ENCODE peak calls at places on chromosome 18, in five cellular contexts. S, F, O, U and H are unnamed samples.

GRCh38 chr18:27005589-27005988 is 140.1 kb upstream of the AQP4 start:
- DNase-seq in U (no peak), O (peak), S (no peak), F (no peak), H (peak)

GRCh38 chr18:37445368-37445767 is 120.2 kb downstream of the CELF4 start:
- DNase-seq in F (no peak), S (no peak), U (no peak), O (no peak), H (no peak)

GRCh38 chr18:62537946-62538345 is 15.1 kb downstream of the ZCCHC2 start:
- DNase-seq in O (no peak), S (no peak), U (no peak), F (no peak), H (no peak)

GRCh38 chr18:22033085-22033484 is 136.3 kb upstream of the GATA6 start:
- DNase-seq in U (no peak), O (no peak), F (no peak), S (no peak), H (no peak)

GRCh38 chr18:13225261-13225660 is 6.7 kb downstream of the LDLRAD4 start:
- DNase-seq in F (no peak), O (no peak), S (no peak), U (no peak), H (no peak)

GRCh38 chr18:31101148-31102019 is 837 bp downstream of the DSC2 start:
- DNase-seq in S (peak), U (peak), O (no peak), F (peak), H (no peak)

GRCh38 chr18:50091495-50092249 is 103.3 kb downstream of the MYO5B start:
- DNase-seq in F (no peak), O (no peak), U (no peak), S (no peak), H (peak)

GRCh38 chr18:6741290-6741689 is 11.8 kb downstream of the ARHGAP28 start:
- DNase-seq in S (no peak), F (peak), U (no peak), O (no peak), H (peak)

GRCh38 chr18:11154369-11154982 is 5.1 kb upstream of the PIEZO2 start:
- DNase-seq in S (no peak), O (peak), U (no peak), F (no peak), H (peak)

GRCh38 chr18:363327-364115 is 95.7 kb upstream of the THOC1 start:
- DNase-seq in U (no peak), S (no peak), O (no peak), F (no peak), H (peak)

GRCh38 chr18:30044496-30044895 is 998.0 kb downstream of the DSC3 start:
- DNase-seq in F (no peak), S (no peak), O (no peak), U (no peak), H (no peak)

GRCh38 chr18:7617738-7618422 is 50.8 kb downstream of the PTPRM start:
- DNase-seq in O (no peak), S (no peak), F (no peak), U (no peak), H (no peak)

GRCh38 chr18:72128649-72129048 is 415.5 kb downstream of the CBLN2 start:
- DNase-seq in U (no peak), S (no peak), F (no peak), O (no peak), H (no peak)

GRCh38 chr18:48643262-48643661 is 104.4 kb downstream of the CTIF start:
- DNase-seq in U (no peak), F (no peak), O (no peak), S (no peak), H (no peak)

GRCh38 chr18:13565228-13565627 is 161.1 kb downstream of the FAM210A start:
- DNase-seq in U (peak), S (no peak), O (no peak), F (no peak), H (no peak)

GRCh38 chr18:37712776-37713175 is 147.2 kb upstream of the CELF4 start:
- DNase-seq in S (no peak), U (no peak), F (no peak), O (no peak), H (no peak)

GRCh38 chr18:50981381-50981780 is 13.5 kb downstream of the ELAC1 start:
- DNase-seq in S (no peak), F (no peak), U (no peak), O (no peak), H (no peak)

GRCh38 chr18:68703326-68703725 is 11.6 kb downstream of the TMX3 start:
- DNase-seq in F (no peak), U (no peak), O (no peak), S (no peak), H (no peak)

GRCh38 chr18:79778291-79778791 is 19.4 kb upstream of the KCNG2 start:
- DNase-seq in U (peak), F (no peak), S (peak), O (no peak), H (no peak)

GRCh38 chr18:70453058-70453775 is 164.4 kb downstream of the SOCS6 start:
- DNase-seq in U (no peak), S (no peak), O (no peak), F (no peak), H (no peak)

GRCh38 chr18:76380791-76381405 is 114.1 kb downstream of the ZNF516 start:
- DNase-seq in S (no peak), O (peak), U (no peak), F (no peak), H (no peak)

GRCh38 chr18:49368876-49369440 is 91.5 kb downstream of the DYM start:
- DNase-seq in U (peak), O (no peak), S (peak), F (peak), H (no peak)

GRCh38 chr18:63783394-63783793 is 8.2 kb downstream of the SERPINB7 start:
- DNase-seq in F (no peak), U (no peak), S (no peak), O (no peak), H (no peak)

DNA sequence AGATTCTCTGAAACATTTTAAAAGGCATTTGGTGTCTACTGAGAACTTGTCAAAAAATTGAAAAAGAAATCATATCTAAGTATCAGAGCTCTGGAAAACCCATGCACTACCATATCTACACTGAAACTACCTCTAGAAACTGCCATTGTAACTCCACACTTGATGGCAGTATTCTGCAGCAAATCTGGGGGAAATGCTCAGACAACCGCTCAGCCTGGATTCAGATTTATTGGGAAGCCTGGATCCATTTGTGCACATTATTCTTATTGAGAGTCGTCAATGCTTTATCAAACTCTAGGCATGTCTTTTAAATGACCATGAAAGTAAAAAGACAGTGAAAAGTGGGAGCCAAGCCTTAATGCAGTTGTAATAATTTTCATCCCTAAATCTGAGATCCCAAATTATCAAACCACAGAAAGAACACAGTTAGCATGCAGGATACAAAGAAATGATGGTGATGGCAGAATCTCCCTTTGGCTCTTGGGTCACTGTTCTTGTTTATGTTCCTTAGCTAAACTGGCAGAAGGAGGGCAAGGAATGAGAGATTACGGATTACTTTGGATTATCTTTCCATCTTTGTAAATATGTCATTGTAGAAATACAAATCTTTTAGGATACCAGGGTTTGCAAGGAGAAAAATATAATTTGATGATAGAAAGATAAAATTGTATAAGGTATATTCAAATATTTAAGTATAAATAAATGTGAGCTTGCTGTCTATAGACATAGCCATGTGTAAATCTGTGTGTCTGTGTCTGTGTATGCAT is 512.1 kb upstream of the SYT4 start:
- DNase-seq in S (no peak), U (no peak), O (no peak), F (no peak), H (no peak)
- H3K27ac ChIP-seq in S (no peak), U (no peak), O (no peak), F (no peak), H (no peak)

DNA sequence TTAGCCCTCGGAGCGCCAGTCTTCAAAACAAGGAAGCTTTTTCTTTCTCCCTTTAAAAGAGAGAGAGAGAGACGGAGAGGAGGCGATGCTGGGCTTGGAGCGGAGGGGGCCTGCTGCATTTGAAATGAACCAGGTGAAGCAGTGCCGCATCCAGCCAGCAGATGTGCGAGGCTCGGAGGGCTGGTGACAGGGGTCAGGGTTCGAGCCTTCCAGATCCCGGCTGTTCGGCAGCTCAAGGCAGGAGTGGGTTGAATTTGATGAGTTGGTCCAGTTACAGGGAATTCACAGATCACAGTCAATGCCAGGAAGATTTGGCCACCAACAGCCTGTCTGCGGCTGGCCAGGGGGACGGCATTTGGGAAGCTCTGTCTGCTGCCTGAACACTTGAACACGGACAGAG is 48.6 kb downstream of the PTGR3 start:
- DNase-seq in F (no peak), S (no peak), O (no peak), U (no peak), H (no peak)
- H3K4me3 ChIP-seq in F (no peak), S (no peak), O (no peak), U (no peak), H (no peak)

DNA sequence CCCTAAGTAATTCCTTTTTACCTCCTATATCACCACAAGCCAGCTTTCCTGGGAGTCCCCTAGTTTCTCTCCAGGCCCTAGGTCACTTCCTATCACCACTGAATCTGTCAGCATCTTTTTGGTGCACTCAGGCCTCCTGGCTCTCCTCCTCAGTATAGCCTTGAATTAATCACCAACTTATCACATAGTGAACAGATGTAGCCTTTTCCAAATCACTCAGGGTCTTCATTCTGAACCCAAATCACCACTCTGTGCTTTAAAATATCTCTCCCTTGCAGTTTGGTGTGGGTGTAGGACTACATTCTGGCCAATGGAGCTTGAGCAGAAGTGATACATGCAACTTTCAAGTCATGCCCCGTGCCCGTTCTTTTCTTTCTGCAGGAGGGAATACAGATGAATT is 29.6 kb upstream of the ATP8B1 start:
- DNase-seq in U (no peak), F (no peak), S (no peak), O (no peak), H (no peak)
- H3K27ac ChIP-seq in U (no peak), F (no peak), S (no peak), O (no peak), H (no peak)

GRCh38 chr18:3214855-3215637 is 4.7 kb downstream of the MYOM1 start:
- DNase-seq in U (no peak), O (no peak), S (no peak), F (no peak), H (no peak)

GRCh38 chr18:3217930-3218647 is 1.7 kb downstream of the MYOM1 start:
- DNase-seq in F (no peak), O (no peak), U (no peak), S (no peak), H (peak)

GRCh38 chr18:3218817-3219216 is 951 bp downstream of the MYOM1 start:
- DNase-seq in U (no peak), S (no peak), O (no peak), F (no peak), H (no peak)

GRCh38 chr18:3219621-3220335 is at the start of gene MYOM1:
- DNase-seq in O (no peak), U (no peak), S (no peak), F (peak), H (no peak)

DNA sequence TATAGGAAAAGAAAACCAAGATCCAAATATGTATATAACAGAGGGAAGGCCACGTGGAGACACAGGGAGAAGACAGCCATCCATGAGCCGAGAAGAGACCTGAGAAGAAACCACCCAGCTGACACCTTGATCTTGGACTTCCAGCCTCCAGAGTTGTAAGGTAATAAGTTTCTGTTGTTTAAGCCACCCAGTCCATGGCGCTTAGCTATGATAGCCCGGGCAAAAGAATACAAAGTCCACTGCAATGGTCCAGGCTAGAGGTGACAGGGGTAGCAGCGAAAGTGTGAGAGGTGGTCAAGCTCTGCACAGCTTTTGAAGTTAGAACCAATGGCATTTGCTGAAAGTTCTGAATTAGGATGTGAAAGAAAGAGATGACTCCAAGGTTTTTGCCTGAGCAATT is 2.8 kb downstream of the MYOM1 start:
- DNase-seq in O (no peak), U (no peak), S (no peak), F (no peak), H (no peak)
- H3K4me3 ChIP-seq in O (no peak), U (peak), S (no peak), F (peak), H (no peak)

DNA sequence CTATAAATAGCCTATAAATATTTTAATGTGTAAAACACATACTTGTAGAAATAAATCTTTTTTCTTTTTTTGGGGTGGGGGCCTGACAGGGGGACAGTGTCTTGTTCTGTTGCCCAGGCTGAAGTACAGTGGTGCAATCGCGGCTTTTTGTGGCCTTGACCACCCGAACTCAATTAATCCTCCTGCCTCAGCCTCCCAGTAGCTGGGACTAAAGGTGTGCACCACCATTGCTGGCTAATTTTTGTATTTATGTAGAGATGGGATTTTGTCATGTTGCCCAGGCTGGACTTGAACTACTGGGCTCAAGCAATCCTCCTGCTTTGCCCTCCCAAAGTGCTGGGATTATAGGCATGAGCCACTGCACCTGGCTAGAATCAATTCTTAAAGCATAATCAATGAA is 37.6 kb downstream of the NPC1 start:
- DNase-seq in S (no peak), O (no peak), U (no peak), F (no peak), H (no peak)
- H3K27ac ChIP-seq in S (no peak), O (no peak), U (no peak), F (no peak), H (no peak)